ENCODE peak calls at places on chromosomes 7 and 10, in six cellular contexts. One of them, this sample, is unnamed.

GRCh38 chr7:37359662-37360444 is 88.8 kb downstream of the ELMO1 start:
- DNase-seq in cardiac muscle cell: no peak
- DNase-seq in lung: no peak
- DNase-seq in kidney: no peak
- DNase-seq in GM23338: no peak
- DNase-seq in PC-3: no peak
- DNase-seq in this sample: no peak

GRCh38 chr7:129952164-129952652 is 552 bp downstream of the UBE2H start:
- DNase-seq in cardiac muscle cell: peak
- DNase-seq in lung: peak
- DNase-seq in kidney: peak
- DNase-seq in GM23338: peak
- DNase-seq in PC-3: peak
- DNase-seq in this sample: peak

GRCh38 chr7:155644971-155645509 is 579 bp downstream of the RBM33 start:
- DNase-seq in cardiac muscle cell: peak
- DNase-seq in lung: peak
- DNase-seq in kidney: no peak
- DNase-seq in GM23338: peak
- DNase-seq in PC-3: peak
- DNase-seq in this sample: no peak

GRCh38 chr7:154353385-154353784 is 301.2 kb downstream of the DPP6 start:
- DNase-seq in cardiac muscle cell: no peak
- DNase-seq in lung: no peak
- DNase-seq in kidney: no peak
- DNase-seq in GM23338: no peak
- DNase-seq in PC-3: no peak
- DNase-seq in this sample: no peak

GRCh38 chr7:963236-964078 is 9.0 kb upstream of the ADAP1 start:
- DNase-seq in cardiac muscle cell: no peak
- DNase-seq in lung: no peak
- DNase-seq in kidney: peak
- DNase-seq in GM23338: no peak
- DNase-seq in PC-3: no peak
- DNase-seq in this sample: no peak

GRCh38 chr10:122669842-122670241 is 29.8 kb downstream of the C10orf120 start:
- DNase-seq in cardiac muscle cell: no peak
- DNase-seq in lung: no peak
- DNase-seq in kidney: no peak
- DNase-seq in GM23338: peak
- DNase-seq in PC-3: no peak
- DNase-seq in this sample: no peak

GRCh38 chr10:72659694-72660093 is 32.2 kb upstream of the MCU start:
- DNase-seq in cardiac muscle cell: no peak
- DNase-seq in lung: no peak
- DNase-seq in kidney: no peak
- DNase-seq in GM23338: peak
- DNase-seq in PC-3: no peak
- DNase-seq in this sample: no peak

GRCh38 chr7:134320201-134320600 is 3.5 kb upstream of the SLC35B4 start:
- DNase-seq in cardiac muscle cell: no peak
- DNase-seq in lung: no peak
- DNase-seq in kidney: no peak
- DNase-seq in GM23338: no peak
- DNase-seq in PC-3: peak
- DNase-seq in this sample: no peak

GRCh38 chr7:151571471-151571870 is 51.8 kb upstream of the RHEB start:
- DNase-seq in cardiac muscle cell: no peak
- DNase-seq in lung: no peak
- DNase-seq in kidney: no peak
- DNase-seq in GM23338: no peak
- DNase-seq in PC-3: no peak
- DNase-seq in this sample: no peak

GRCh38 chr7:135943266-135943889 is 33.8 kb downstream of the MTPN start:
- DNase-seq in cardiac muscle cell: peak
- DNase-seq in lung: no peak
- DNase-seq in kidney: no peak
- DNase-seq in GM23338: peak
- DNase-seq in PC-3: no peak
- DNase-seq in this sample: no peak

GRCh38 chr10:97916586-97916985 is 66.9 kb downstream of the GOLGA7B start:
- DNase-seq in cardiac muscle cell: no peak
- DNase-seq in lung: no peak
- DNase-seq in kidney: no peak
- DNase-seq in GM23338: no peak
- DNase-seq in PC-3: no peak
- DNase-seq in this sample: no peak

GRCh38 chr7:149161241-149161848 is 14.1 kb downstream of the ZNF398 start:
- DNase-seq in cardiac muscle cell: no peak
- DNase-seq in lung: no peak
- DNase-seq in kidney: no peak
- DNase-seq in GM23338: no peak
- DNase-seq in PC-3: peak
- DNase-seq in this sample: no peak

GRCh38 chr10:72297281-72297967 is 23.7 kb downstream of the DDIT4 start:
- DNase-seq in cardiac muscle cell: peak
- DNase-seq in lung: peak
- DNase-seq in kidney: peak
- DNase-seq in GM23338: peak
- DNase-seq in PC-3: peak
- DNase-seq in this sample: peak

GRCh38 chr7:116899308-116899707 is 36.9 kb downstream of the CAPZA2 start:
- DNase-seq in cardiac muscle cell: peak
- DNase-seq in lung: no peak
- DNase-seq in kidney: no peak
- DNase-seq in GM23338: no peak
- DNase-seq in PC-3: no peak
- DNase-seq in this sample: no peak

GRCh38 chr7:46932656-46933424 is 649.1 kb downstream of the TNS3 start:
- DNase-seq in cardiac muscle cell: peak
- DNase-seq in lung: peak
- DNase-seq in kidney: no peak
- DNase-seq in GM23338: peak
- DNase-seq in PC-3: peak
- DNase-seq in this sample: no peak

GRCh38 chr10:132938472-132939329 is 3.7 kb downstream of the CFAP46 start:
- DNase-seq in cardiac muscle cell: peak
- DNase-seq in lung: no peak
- DNase-seq in kidney: peak
- DNase-seq in GM23338: peak
- DNase-seq in PC-3: peak
- DNase-seq in this sample: no peak

GRCh38 chr7:99309141-99309540 is 16.6 kb upstream of the ARPC1A start:
- DNase-seq in cardiac muscle cell: no peak
- DNase-seq in lung: no peak
- DNase-seq in kidney: no peak
- DNase-seq in GM23338: no peak
- DNase-seq in PC-3: no peak
- DNase-seq in this sample: no peak

GRCh38 chr10:35795131-35795819 is 153.2 kb upstream of the FZD8 start:
- DNase-seq in cardiac muscle cell: peak
- DNase-seq in lung: no peak
- DNase-seq in kidney: no peak
- DNase-seq in GM23338: no peak
- DNase-seq in PC-3: peak
- DNase-seq in this sample: no peak

GRCh38 chr10:31317652-31318381 is 1.2 kb upstream of the ZEB1 start:
- DNase-seq in cardiac muscle cell: no peak
- DNase-seq in lung: no peak
- DNase-seq in kidney: peak
- DNase-seq in GM23338: no peak
- DNase-seq in PC-3: no peak
- DNase-seq in this sample: no peak

GRCh38 chr7:46764100-46764941 is 817.6 kb downstream of the TNS3 start:
- DNase-seq in cardiac muscle cell: peak
- DNase-seq in lung: no peak
- DNase-seq in kidney: no peak
- DNase-seq in GM23338: no peak
- DNase-seq in PC-3: peak
- DNase-seq in this sample: peak

GRCh38 chr7:27734583-27734982 is 5.4 kb upstream of the TAX1BP1 start:
- DNase-seq in cardiac muscle cell: no peak
- DNase-seq in lung: no peak
- DNase-seq in kidney: no peak
- DNase-seq in GM23338: no peak
- DNase-seq in PC-3: no peak
- DNase-seq in this sample: no peak

GRCh38 chr7:151251328-151251925 is 2.9 kb upstream of the SMARCD3 start:
- DNase-seq in cardiac muscle cell: peak
- DNase-seq in lung: peak
- DNase-seq in kidney: peak
- DNase-seq in GM23338: peak
- DNase-seq in PC-3: no peak
- DNase-seq in this sample: no peak

GRCh38 chr10:47146571-47146970 is 153.4 kb upstream of the GDF10 start:
- DNase-seq in cardiac muscle cell: no peak
- DNase-seq in lung: no peak
- DNase-seq in kidney: no peak
- DNase-seq in GM23338: no peak
- DNase-seq in PC-3: no peak
- DNase-seq in this sample: no peak
- H3K27ac ChIP-seq in cardiac muscle cell: no peak
- H3K27ac ChIP-seq in lung: no peak
- H3K27ac ChIP-seq in kidney: no peak
- H3K27ac ChIP-seq in GM23338: no peak
- H3K27ac ChIP-seq in PC-3: peak
- H3K27ac ChIP-seq in this sample: no peak

GRCh38 chr7:105050493-105050892 is 36.5 kb downstream of the KMT2E start:
- DNase-seq in cardiac muscle cell: no peak
- DNase-seq in lung: no peak
- DNase-seq in kidney: no peak
- DNase-seq in GM23338: no peak
- DNase-seq in PC-3: no peak
- DNase-seq in this sample: no peak
- TF ChIP-seq CTCF in cardiac muscle cell: no peak
- TF ChIP-seq CTCF in lung: no peak
- TF ChIP-seq CTCF in kidney: no peak
- TF ChIP-seq CTCF in GM23338: no peak
- TF ChIP-seq CTCF in PC-3: no peak
- TF ChIP-seq CTCF in this sample: no peak

GRCh38 chr10:101228682-101229274 is 485 bp downstream of the LBX1 start:
- DNase-seq in cardiac muscle cell: no peak
- DNase-seq in lung: no peak
- DNase-seq in kidney: no peak
- DNase-seq in GM23338: peak
- DNase-seq in PC-3: no peak
- DNase-seq in this sample: no peak

GRCh38 chr10:101227765-101228681 is 1.2 kb downstream of the LBX1 start:
- DNase-seq in cardiac muscle cell: no peak
- DNase-seq in lung: no peak
- DNase-seq in kidney: no peak
- DNase-seq in GM23338: peak
- DNase-seq in PC-3: no peak
- DNase-seq in this sample: no peak

GRCh38 chr10:101226506-101226887 is 2.8 kb downstream of the LBX1 start:
- DNase-seq in cardiac muscle cell: no peak
- DNase-seq in lung: no peak
- DNase-seq in kidney: no peak
- DNase-seq in GM23338: peak
- DNase-seq in PC-3: no peak
- DNase-seq in this sample: no peak

GRCh38 chr10:101225846-101226361 is 3.4 kb downstream of the LBX1 start:
- DNase-seq in cardiac muscle cell: no peak
- DNase-seq in lung: no peak
- DNase-seq in kidney: no peak
- DNase-seq in GM23338: peak
- DNase-seq in PC-3: no peak
- DNase-seq in this sample: no peak

GRCh38 chr10:101226888-101227736 is 2.2 kb downstream of the LBX1 start:
- DNase-seq in cardiac muscle cell: no peak
- DNase-seq in lung: no peak
- DNase-seq in kidney: no peak
- DNase-seq in GM23338: peak
- DNase-seq in PC-3: no peak
- DNase-seq in this sample: no peak
- H3K4me3 ChIP-seq in cardiac muscle cell: peak
- H3K4me3 ChIP-seq in lung: no peak
- H3K4me3 ChIP-seq in kidney: no peak
- H3K4me3 ChIP-seq in GM23338: peak
- H3K4me3 ChIP-seq in PC-3: peak
- H3K4me3 ChIP-seq in this sample: peak

DNA sequence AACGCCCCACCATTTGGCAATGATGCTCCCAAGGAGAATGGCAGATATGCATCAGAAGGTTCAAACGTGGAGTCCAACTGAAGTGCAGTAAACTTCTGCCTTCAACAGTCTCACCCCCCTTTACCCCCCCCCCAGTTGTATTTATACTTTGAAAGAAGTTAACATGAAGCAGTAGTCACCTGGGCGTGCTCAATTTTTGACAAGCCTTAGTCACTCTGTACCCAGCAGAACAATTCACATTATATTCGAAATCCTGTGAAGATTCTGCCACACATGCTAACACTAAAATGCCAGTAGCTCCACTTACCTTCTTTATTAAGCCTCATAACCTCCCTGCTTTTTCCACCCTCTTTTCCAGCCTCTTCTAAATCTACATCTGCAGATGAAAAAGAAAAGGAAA is 894 bp downstream of the ATXN7L1 start:
- DNase-seq in cardiac muscle cell: no peak
- DNase-seq in lung: no peak
- DNase-seq in kidney: no peak
- DNase-seq in GM23338: no peak
- DNase-seq in PC-3: peak
- DNase-seq in this sample: no peak
- H3K27ac ChIP-seq in cardiac muscle cell: no peak
- H3K27ac ChIP-seq in lung: no peak
- H3K27ac ChIP-seq in kidney: no peak
- H3K27ac ChIP-seq in GM23338: peak
- H3K27ac ChIP-seq in PC-3: peak
- H3K27ac ChIP-seq in this sample: peak

This sample was measured in coronary artery.